ENCODE peak calls at places on chromosome 16, in five cellular contexts. One of them, this sample, is unnamed.

GRCh38 chr16:7343271-7343670 is 10.6 kb downstream of the RBFOX1 start:
- DNase-seq in testis: no peak
- DNase-seq in stimulated activated naive CD8-positive, alpha-beta T cell treated with anti-CD3 and anti-CD28 coated beads, Interleukin-15, Interleukin-2, amounts not matched to agents 100 U/mL and 50 U/mL, for 24 hours: no peak
- DNase-seq in CD4-positive, alpha-beta T cell: no peak
- DNase-seq in stimulated activated CD8-positive, alpha-beta memory T cell treated with anti-CD3 and anti-CD28 coated beads, Interleukin-15, amount 100 ng/mL, for 24 hours: no peak
- DNase-seq in this sample: peak; percentile 28

GRCh38 chr16:81602792-81603191 is 158.2 kb downstream of the CMIP start:
- DNase-seq in stimulated activated naive CD8-positive, alpha-beta T cell treated with anti-CD3 and anti-CD28 coated beads, Interleukin-15, Interleukin-2, amounts not matched to agents 100 U/mL and 50 U/mL, for 24 hours: no peak
- DNase-seq in testis: no peak
- DNase-seq in stimulated activated CD8-positive, alpha-beta memory T cell treated with anti-CD3 and anti-CD28 coated beads, Interleukin-15, amount 100 ng/mL, for 24 hours: no peak
- DNase-seq in CD4-positive, alpha-beta T cell: no peak
- DNase-seq in this sample: no peak

GRCh38 chr16:62709856-62710255 is 673.6 kb upstream of the CDH8 start:
- DNase-seq in stimulated activated CD8-positive, alpha-beta memory T cell treated with anti-CD3 and anti-CD28 coated beads, Interleukin-15, amount 100 ng/mL, for 24 hours: no peak
- DNase-seq in testis: no peak
- DNase-seq in stimulated activated naive CD8-positive, alpha-beta T cell treated with anti-CD3 and anti-CD28 coated beads, Interleukin-15, Interleukin-2, amounts not matched to agents 100 U/mL and 50 U/mL, for 24 hours: no peak
- DNase-seq in CD4-positive, alpha-beta T cell: no peak
- DNase-seq in this sample: no peak

GRCh38 chr16:57263585-57264351 is 18.7 kb downstream of the ARL2BP start:
- DNase-seq in stimulated activated CD8-positive, alpha-beta memory T cell treated with anti-CD3 and anti-CD28 coated beads, Interleukin-15, amount 100 ng/mL, for 24 hours: no peak
- DNase-seq in CD4-positive, alpha-beta T cell: no peak
- DNase-seq in stimulated activated naive CD8-positive, alpha-beta T cell treated with anti-CD3 and anti-CD28 coated beads, Interleukin-15, Interleukin-2, amounts not matched to agents 100 U/mL and 50 U/mL, for 24 hours: no peak
- DNase-seq in testis: no peak
- DNase-seq in this sample: no peak

GRCh38 chr16:17235147-17235817 is 235.5 kb downstream of the XYLT1 start:
- DNase-seq in CD4-positive, alpha-beta T cell: no peak
- DNase-seq in testis: no peak
- DNase-seq in stimulated activated naive CD8-positive, alpha-beta T cell treated with anti-CD3 and anti-CD28 coated beads, Interleukin-15, Interleukin-2, amounts not matched to agents 100 U/mL and 50 U/mL, for 24 hours: no peak
- DNase-seq in stimulated activated CD8-positive, alpha-beta memory T cell treated with anti-CD3 and anti-CD28 coated beads, Interleukin-15, amount 100 ng/mL, for 24 hours: no peak
- DNase-seq in this sample: no peak

GRCh38 chr16:85384831-85385462 is 228.2 kb upstream of the GSE1 start:
- DNase-seq in stimulated activated naive CD8-positive, alpha-beta T cell treated with anti-CD3 and anti-CD28 coated beads, Interleukin-15, Interleukin-2, amounts not matched to agents 100 U/mL and 50 U/mL, for 24 hours: no peak
- DNase-seq in testis: no peak
- DNase-seq in CD4-positive, alpha-beta T cell: no peak
- DNase-seq in stimulated activated CD8-positive, alpha-beta memory T cell treated with anti-CD3 and anti-CD28 coated beads, Interleukin-15, amount 100 ng/mL, for 24 hours: no peak
- DNase-seq in this sample: peak; percentile 74

GRCh38 chr16:15983898-15984297 is 34.5 kb downstream of the ABCC1 start:
- DNase-seq in stimulated activated naive CD8-positive, alpha-beta T cell treated with anti-CD3 and anti-CD28 coated beads, Interleukin-15, Interleukin-2, amounts not matched to agents 100 U/mL and 50 U/mL, for 24 hours: no peak
- DNase-seq in CD4-positive, alpha-beta T cell: no peak
- DNase-seq in stimulated activated CD8-positive, alpha-beta memory T cell treated with anti-CD3 and anti-CD28 coated beads, Interleukin-15, amount 100 ng/mL, for 24 hours: no peak
- DNase-seq in testis: no peak
- DNase-seq in this sample: no peak

GRCh38 chr16:53309457-53309856 is 124.8 kb upstream of the RBL2 start:
- DNase-seq in CD4-positive, alpha-beta T cell: no peak
- DNase-seq in stimulated activated naive CD8-positive, alpha-beta T cell treated with anti-CD3 and anti-CD28 coated beads, Interleukin-15, Interleukin-2, amounts not matched to agents 100 U/mL and 50 U/mL, for 24 hours: no peak
- DNase-seq in stimulated activated CD8-positive, alpha-beta memory T cell treated with anti-CD3 and anti-CD28 coated beads, Interleukin-15, amount 100 ng/mL, for 24 hours: no peak
- DNase-seq in testis: no peak
- DNase-seq in this sample: no peak

GRCh38 chr16:3171855-3172593 is 16.0 kb upstream of the OR1F1 start:
- DNase-seq in testis: no peak
- DNase-seq in stimulated activated CD8-positive, alpha-beta memory T cell treated with anti-CD3 and anti-CD28 coated beads, Interleukin-15, amount 100 ng/mL, for 24 hours: no peak
- DNase-seq in stimulated activated naive CD8-positive, alpha-beta T cell treated with anti-CD3 and anti-CD28 coated beads, Interleukin-15, Interleukin-2, amounts not matched to agents 100 U/mL and 50 U/mL, for 24 hours: peak; percentile 76
- DNase-seq in CD4-positive, alpha-beta T cell: no peak
- DNase-seq in this sample: peak; percentile 41

GRCh38 chr16:61934591-61934990 is 101.6 kb downstream of the CDH8 start:
- DNase-seq in testis: no peak
- DNase-seq in stimulated activated CD8-positive, alpha-beta memory T cell treated with anti-CD3 and anti-CD28 coated beads, Interleukin-15, amount 100 ng/mL, for 24 hours: no peak
- DNase-seq in stimulated activated naive CD8-positive, alpha-beta T cell treated with anti-CD3 and anti-CD28 coated beads, Interleukin-15, Interleukin-2, amounts not matched to agents 100 U/mL and 50 U/mL, for 24 hours: no peak
- DNase-seq in CD4-positive, alpha-beta T cell: no peak
- DNase-seq in this sample: no peak

GRCh38 chr16:56355786-56356275 is 69.5 kb downstream of the AMFR start:
- DNase-seq in CD4-positive, alpha-beta T cell: no peak
- DNase-seq in stimulated activated naive CD8-positive, alpha-beta T cell treated with anti-CD3 and anti-CD28 coated beads, Interleukin-15, Interleukin-2, amounts not matched to agents 100 U/mL and 50 U/mL, for 24 hours: no peak
- DNase-seq in stimulated activated CD8-positive, alpha-beta memory T cell treated with anti-CD3 and anti-CD28 coated beads, Interleukin-15, amount 100 ng/mL, for 24 hours: no peak
- DNase-seq in testis: peak; percentile 12
- DNase-seq in this sample: no peak

GRCh38 chr16:66888647-66889615 is 8.6 kb downstream of the PDP2 start:
- DNase-seq in stimulated activated naive CD8-positive, alpha-beta T cell treated with anti-CD3 and anti-CD28 coated beads, Interleukin-15, Interleukin-2, amounts not matched to agents 100 U/mL and 50 U/mL, for 24 hours: no peak
- DNase-seq in stimulated activated CD8-positive, alpha-beta memory T cell treated with anti-CD3 and anti-CD28 coated beads, Interleukin-15, amount 100 ng/mL, for 24 hours: no peak
- DNase-seq in CD4-positive, alpha-beta T cell: no peak
- DNase-seq in testis: no peak
- DNase-seq in this sample: no peak

GRCh38 chr16:64362193-64362592 is 759.7 kb downstream of the CDH11 start:
- DNase-seq in CD4-positive, alpha-beta T cell: no peak
- DNase-seq in stimulated activated CD8-positive, alpha-beta memory T cell treated with anti-CD3 and anti-CD28 coated beads, Interleukin-15, amount 100 ng/mL, for 24 hours: no peak
- DNase-seq in stimulated activated naive CD8-positive, alpha-beta T cell treated with anti-CD3 and anti-CD28 coated beads, Interleukin-15, Interleukin-2, amounts not matched to agents 100 U/mL and 50 U/mL, for 24 hours: no peak
- DNase-seq in testis: no peak
- DNase-seq in this sample: no peak

GRCh38 chr16:31148281-31148728 is 1.6 kb downstream of the PRSS36 start:
- DNase-seq in stimulated activated naive CD8-positive, alpha-beta T cell treated with anti-CD3 and anti-CD28 coated beads, Interleukin-15, Interleukin-2, amounts not matched to agents 100 U/mL and 50 U/mL, for 24 hours: no peak
- DNase-seq in stimulated activated CD8-positive, alpha-beta memory T cell treated with anti-CD3 and anti-CD28 coated beads, Interleukin-15, amount 100 ng/mL, for 24 hours: no peak
- DNase-seq in testis: peak; percentile 39
- DNase-seq in CD4-positive, alpha-beta T cell: no peak
- DNase-seq in this sample: peak; percentile 82

GRCh38 chr16:18582902-18583301 is 21.0 kb upstream of the NOMO2 start:
- DNase-seq in stimulated activated naive CD8-positive, alpha-beta T cell treated with anti-CD3 and anti-CD28 coated beads, Interleukin-15, Interleukin-2, amounts not matched to agents 100 U/mL and 50 U/mL, for 24 hours: no peak
- DNase-seq in stimulated activated CD8-positive, alpha-beta memory T cell treated with anti-CD3 and anti-CD28 coated beads, Interleukin-15, amount 100 ng/mL, for 24 hours: no peak
- DNase-seq in CD4-positive, alpha-beta T cell: no peak
- DNase-seq in testis: no peak
- DNase-seq in this sample: no peak

GRCh38 chr16:67969286-67970039 is 1.0 kb upstream of the SLC12A4 start:
- DNase-seq in testis: no peak
- DNase-seq in stimulated activated CD8-positive, alpha-beta memory T cell treated with anti-CD3 and anti-CD28 coated beads, Interleukin-15, amount 100 ng/mL, for 24 hours: no peak
- DNase-seq in CD4-positive, alpha-beta T cell: no peak
- DNase-seq in stimulated activated naive CD8-positive, alpha-beta T cell treated with anti-CD3 and anti-CD28 coated beads, Interleukin-15, Interleukin-2, amounts not matched to agents 100 U/mL and 50 U/mL, for 24 hours: no peak
- DNase-seq in this sample: peak; percentile 62

GRCh38 chr16:79595916-79596450 is 4.6 kb downstream of the MAF start:
- DNase-seq in testis: peak; percentile 55
- DNase-seq in stimulated activated naive CD8-positive, alpha-beta T cell treated with anti-CD3 and anti-CD28 coated beads, Interleukin-15, Interleukin-2, amounts not matched to agents 100 U/mL and 50 U/mL, for 24 hours: no peak
- DNase-seq in stimulated activated CD8-positive, alpha-beta memory T cell treated with anti-CD3 and anti-CD28 coated beads, Interleukin-15, amount 100 ng/mL, for 24 hours: no peak
- DNase-seq in CD4-positive, alpha-beta T cell: no peak
- DNase-seq in this sample: no peak